ENCODE peak calls at places on chromosome 2, in seven cellular contexts. V is iris pigment epithelial cell; R is right lobe of liver; M is C1 segment of cervical spinal cord; I is lung microvascular endothelial cell; U is activated naive CD8-positive, alpha-beta T cell treated with anti-CD3 and anti-CD28 coated beads, Interleukin-2, amount 50 U/mL, for 24 hours; C is activated effector memory CD4-positive, alpha-beta T cell treated with anti-CD3 and anti-CD28 coated beads, Interleukin-2, amount 50 U/mL, for 16 hours. S is an unnamed sample.

GRCh38 chr2:73896362-73897239 is 3.8 kb downstream of the ACTG2 start:
- DNase-seq in M (peak), I (peak), V (peak), U (peak), C (no peak), R (no peak), S (peak)

GRCh38 chr2:26503238-26503880 is 25.4 kb upstream of the OTOF start:
- DNase-seq in I (peak), M (peak), C (peak), U (peak), R (peak), V (peak), S (peak)

GRCh38 chr2:21774691-21775090 is 650.9 kb downstream of the TDRD15 start:
- DNase-seq in M (no peak), V (peak), I (no peak), C (no peak), R (no peak), U (no peak), S (peak)

GRCh38 chr2:237055386-237056095 is 30.1 kb upstream of the COPS8 start:
- DNase-seq in I (no peak), M (no peak), V (no peak), U (no peak), R (no peak), C (no peak), S (no peak)

GRCh38 chr2:39232141-39232540 is 11.6 kb downstream of the CDKL4 start:
- DNase-seq in R (no peak), I (no peak), C (no peak), V (no peak), U (no peak), M (no peak), S (no peak)

GRCh38 chr2:231384970-231385369 is 10.5 kb upstream of the B3GNT7 start:
- DNase-seq in V (no peak), U (no peak), M (no peak), I (no peak), R (no peak), C (no peak), S (no peak)

GRCh38 chr2:52311862-52312261 is 1279.9 kb upstream of the NRXN1 start:
- DNase-seq in C (no peak), V (no peak), I (no peak), U (no peak), M (no peak), R (no peak), S (no peak)

GRCh38 chr2:137493261-137493660 is 471.0 kb upstream of the HNMT start:
- DNase-seq in V (no peak), R (no peak), U (no peak), C (no peak), I (no peak), M (no peak), S (no peak)

GRCh38 chr2:95026471-95027368 is 1.2 kb downstream of the MAL start:
- DNase-seq in C (peak), V (no peak), R (no peak), U (no peak), I (no peak), M (no peak), S (no peak)

GRCh38 chr2:161436411-161436810 is 20.3 kb downstream of the TBR1 start:
- DNase-seq in V (peak), I (peak), M (no peak), U (no peak), C (no peak), R (no peak), S (peak)

GRCh38 chr2:238761802-238762373 is 86.0 kb upstream of the TWIST2 start:
- DNase-seq in C (no peak), U (no peak), V (peak), I (peak), R (no peak), M (no peak), S (peak)

GRCh38 chr2:26971911-26972786 is 1.7 kb downstream of the MAPRE3 start:
- DNase-seq in R (no peak), U (no peak), I (no peak), M (no peak), C (no peak), V (no peak), S (no peak)

GRCh38 chr2:55592130-55592529 is 25.3 kb downstream of the PPP4R3B start:
- DNase-seq in C (no peak), U (no peak), V (no peak), M (no peak), R (no peak), I (no peak), S (no peak)

GRCh38 chr2:14234911-14235310 is 397.6 kb upstream of the LRATD1 start:
- DNase-seq in I (peak), R (no peak), U (no peak), V (peak), M (no peak), C (no peak), S (no peak)

GRCh38 chr2:10658041-10658913 is 31.5 kb downstream of the NOL10 start:
- DNase-seq in C (no peak), I (peak), M (no peak), U (no peak), V (peak), R (no peak), S (peak)

GRCh38 chr2:236237468-236238190 is 26.6 kb downstream of the ASB18 start:
- DNase-seq in V (no peak), U (no peak), C (no peak), M (no peak), I (no peak), R (no peak), S (no peak)

GRCh38 chr2:121699421-121700328 is 37.0 kb downstream of the NIFK start:
- DNase-seq in U (peak), C (peak), I (peak), M (peak), V (peak), R (no peak), S (peak)

S was measured in choroid plexus epithelial cell.